ENCODE peak calls at places on chromosomes 3 and 15, in ten cellular contexts. U is SW480, D is activated T-cell treated with anti-CD3 and anti-CD28 coated beads for 4 hours, V is M059J, C is A172, Z is endothelial cell, Q is neural crest cell, X is GM03348, Y is skeletal muscle cell, P is GM04504. R is an unnamed sample.

GRCh38 chr3:140972833-140973232 is 31.2 kb downstream of the SLC25A36 start:
- DNase-seq in X (peak), V (peak), D (no peak), Q (no peak), P (no peak), C (peak), Z (no peak), Y (no peak), U (peak), R (no peak)

GRCh38 chr15:90340345-90340744 is 11.7 kb upstream of the ZNF774 start:
- DNase-seq in C (no peak), Q (no peak), P (no peak), V (no peak), Z (no peak), D (no peak), X (no peak), U (peak), Y (no peak), R (no peak)

GRCh38 chr15:79570004-79570403 is 137.9 kb downstream of the MINAR1 start:
- DNase-seq in Q (no peak), P (no peak), D (no peak), U (no peak), Z (no peak), X (no peak), V (no peak), C (no peak), Y (no peak), R (no peak)

GRCh38 chr15:90174140-90174891 is 26.8 kb upstream of the SEMA4B start:
- DNase-seq in Q (no peak), Y (peak), V (peak), D (no peak), U (no peak), X (no peak), Z (no peak), P (no peak), C (no peak), R (no peak)

GRCh38 chr3:61561374-61562041 is at the start of gene PTPRG:
- DNase-seq in Y (peak), D (no peak), Q (peak), P (peak), X (peak), Z (peak), V (peak), U (peak), C (peak), R (no peak)

GRCh38 chr3:88005066-88005465 is 53.7 kb downstream of the CGGBP1 start:
- DNase-seq in D (no peak), Q (no peak), P (no peak), Z (no peak), X (peak), C (peak), V (peak), Y (peak), U (peak), R (no peak)

GRCh38 chr15:27399236-27399635 is 428.3 kb downstream of the GABRG3 start:
- DNase-seq in Q (no peak), P (no peak), U (no peak), Z (no peak), Y (no peak), V (no peak), D (no peak), C (no peak), X (no peak), R (no peak)

GRCh38 chr3:106104078-106104477 is 235.3 kb upstream of the CBLB start:
- DNase-seq in P (no peak), Z (no peak), U (no peak), Y (no peak), D (no peak), X (no peak), V (no peak), Q (no peak), C (no peak), R (no peak)

GRCh38 chr15:60649845-60650548 is 171.1 kb upstream of the ICE2 start:
- DNase-seq in P (no peak), V (no peak), X (no peak), Z (no peak), Q (no peak), Y (no peak), D (peak), U (peak), C (no peak), R (peak)

GRCh38 chr15:73370151-73370550 is 1.4 kb upstream of the HCN4 start:
- DNase-seq in Q (no peak), V (no peak), P (no peak), X (no peak), Y (no peak), D (no peak), Z (no peak), C (peak), U (no peak), R (no peak)

GRCh38 chr15:69075467-69075866 is 61.0 kb downstream of the NOX5 start:
- DNase-seq in Z (no peak), C (no peak), V (no peak), D (no peak), Y (no peak), Q (no peak), U (no peak), X (no peak), P (no peak), R (no peak)

GRCh38 chr15:33720952-33721351 is 247.3 kb upstream of the CHRM5 start:
- DNase-seq in V (peak), X (peak), Q (no peak), U (peak), C (peak), Y (peak), P (no peak), D (no peak), Z (no peak), R (no peak)

GRCh38 chr15:88979674-88980073 is 66.5 kb upstream of the MFGE8 start:
- DNase-seq in Q (no peak), V (no peak), U (no peak), Z (no peak), X (no peak), C (no peak), P (no peak), D (no peak), Y (no peak), R (no peak)

R was measured in activated gamma-delta T cell treated with anti-CD3 and anti-CD28 coated beads, Interleukin-2, amount 50 U/mL, for 16 hours.